ENCODE peak calls at places on chromosomes 1 and 21, in five cellular contexts. Q is H1, E is H9, I is neuronal stem cell, B is mesenchymal stem cell. G is an unnamed sample.

GRCh38 chr1:157371211-157371610 is 181.1 kb downstream of the FCRL5 start:
- DNase-seq in B (no peak), I (no peak), E (no peak), Q (no peak), G (no peak)

GRCh38 chr21:17343055-17343454 is 169.8 kb upstream of the CXADR start:
- DNase-seq in E (no peak), I (peak), B (peak), Q (no peak), G (peak)

GRCh38 chr1:173603056-173603591 is at the start of gene SLC9C2:
- DNase-seq in E (no peak), I (no peak), Q (no peak), B (peak), G (peak)

GRCh38 chr21:16534408-16535099 is 804.8 kb downstream of the USP25 start:
- DNase-seq in Q (no peak), I (no peak), E (no peak), B (no peak), G (no peak)

GRCh38 chr1:57423135-57424131 is at the start of gene DAB1:
- DNase-seq in Q (no peak), E (peak), B (peak), I (peak), G (no peak)

GRCh38 chr1:213507472-213508223 is 456.6 kb downstream of the RPS6KC1 start:
- DNase-seq in I (no peak), E (no peak), B (no peak), Q (peak), G (no peak)

GRCh38 chr21:16169102-16169511 is 439.3 kb downstream of the USP25 start:
- DNase-seq in E (no peak), Q (no peak), B (peak), I (no peak), G (no peak)

GRCh38 chr1:154433161-154433681 is 28.1 kb downstream of the IL6R start:
- DNase-seq in Q (no peak), E (no peak), B (peak), I (no peak), G (peak)

GRCh38 chr21:28334407-28334806 is 658.3 kb downstream of the LTN1 start:
- DNase-seq in Q (no peak), I (no peak), E (no peak), B (no peak), G (no peak)

GRCh38 chr21:36388835-36389234 is 3.6 kb downstream of the CHAF1B start:
- DNase-seq in Q (peak), I (no peak), B (peak), E (peak), G (no peak)

GRCh38 chr1:222627232-222627631 is 9.3 kb downstream of the MIA3 start:
- DNase-seq in E (no peak), B (no peak), Q (no peak), I (no peak), G (no peak)

GRCh38 chr21:33028759-33029511 is 3.2 kb downstream of the OLIG2 start:
- DNase-seq in I (no peak), B (no peak), Q (no peak), E (peak), G (no peak)

GRCh38 chr1:231806623-231807470 is 180.3 kb downstream of the DISC1 start:
- DNase-seq in E (peak), I (peak), B (no peak), Q (peak), G (peak)

GRCh38 chr1:63635681-63636080 is 42.5 kb downstream of the PGM1 start:
- DNase-seq in E (no peak), Q (no peak), I (no peak), B (peak), G (no peak)

GRCh38 chr1:215497516-215497915 is 69.6 kb upstream of the KCTD3 start:
- DNase-seq in E (no peak), Q (no peak), I (peak), B (no peak), G (no peak)

GRCh38 chr21:34956416-34957316 is 92.4 kb downstream of the RUNX1 start:
- DNase-seq in E (no peak), B (no peak), I (no peak), Q (no peak), G (no peak)

GRCh38 chr1:234262007-234262753 is 111.1 kb upstream of the COA6 start:
- DNase-seq in E (no peak), Q (no peak), B (no peak), I (no peak), G (no peak)

GRCh38 chr1:26854953-26855352 is 8.0 kb upstream of the SFN start:
- DNase-seq in Q (no peak), E (no peak), I (no peak), B (no peak), G (no peak)

GRCh38 chr1:153404768-153405167 is 11.6 kb upstream of the S100A7A start:
- DNase-seq in Q (peak), E (peak), I (no peak), B (no peak), G (peak)

GRCh38 chr1:193545171-193545570 is 358.8 kb upstream of the B3GALT2 start:
- DNase-seq in Q (no peak), B (no peak), I (no peak), E (no peak), G (no peak)

GRCh38 chr1:26410706-26411623 is at the start of gene LIN28A:
- DNase-seq in B (no peak), Q (no peak), E (no peak), I (no peak), G (no peak)

GRCh38 chr1:48523541-48523940 is 51.5 kb upstream of the SPATA6 start:
- DNase-seq in B (no peak), Q (no peak), E (no peak), I (no peak), G (no peak)
- H2BK12ac ChIP-seq in B (no peak), Q (no peak), E (no peak), I (no peak), G (no peak)

GRCh38 chr1:60745444-60745843 is 336.9 kb upstream of the NFIA start:
- DNase-seq in E (no peak), B (no peak), I (no peak), Q (no peak), G (no peak)
- H4K8ac ChIP-seq in E (no peak), B (no peak), I (no peak), Q (no peak), G (no peak)

DNA sequence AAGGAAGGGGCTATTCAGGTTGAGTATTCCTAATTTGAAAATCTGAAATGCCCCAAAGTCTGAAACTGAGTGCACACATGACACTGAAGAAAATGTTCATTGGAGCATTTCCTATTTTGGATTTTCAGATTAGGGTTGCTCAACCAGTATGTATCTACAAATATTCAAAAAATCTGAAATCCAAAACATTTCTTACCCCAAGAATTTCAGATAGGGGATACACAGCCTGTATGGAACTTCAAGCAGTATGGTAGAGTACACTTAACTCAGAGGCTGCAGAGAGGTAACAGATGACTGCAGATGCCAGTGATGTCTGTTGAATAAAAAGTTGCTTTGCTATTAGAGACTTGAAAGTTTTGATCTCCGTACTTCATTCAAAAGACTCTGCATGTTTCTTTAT is 19.0 kb downstream of the YTHDF2 start:
- DNase-seq in Q (no peak), B (no peak), I (no peak), E (no peak), G (no peak)
- H2BK5ac ChIP-seq in Q (no peak), B (no peak), I (no peak), E (no peak), G (no peak)

DNA sequence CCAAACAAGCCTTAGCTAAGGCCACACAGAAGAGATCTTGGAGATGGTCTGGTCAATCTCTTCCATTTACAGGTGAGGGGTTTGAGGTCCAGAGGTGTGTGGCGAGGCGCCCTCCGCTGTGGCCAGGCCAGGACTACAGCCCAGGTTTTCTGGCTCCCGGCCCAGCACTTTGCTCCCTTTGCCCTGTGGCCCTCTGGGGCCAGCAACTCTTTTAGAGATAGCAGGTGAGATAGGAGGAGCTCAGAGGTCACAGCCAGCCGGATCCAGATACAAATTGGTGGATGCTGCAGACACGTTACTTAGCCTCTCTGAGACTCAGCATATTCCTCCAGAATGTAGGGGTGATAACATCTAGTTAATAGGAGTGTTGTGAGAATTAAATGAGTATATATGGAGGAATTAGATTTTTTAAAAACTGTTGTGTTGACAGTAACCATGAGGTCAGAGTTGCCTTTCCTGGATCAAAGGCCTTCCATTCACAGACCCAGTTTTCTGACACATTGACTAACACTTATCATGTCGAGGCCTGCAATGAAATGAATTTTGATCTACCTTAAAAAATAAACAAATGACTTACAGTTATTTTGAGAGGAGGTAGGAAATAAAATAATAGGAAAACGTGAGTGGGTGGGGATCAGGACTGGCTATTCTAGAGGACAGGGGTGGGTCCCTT is 16.6 kb downstream of the TEX35 start:
- DNase-seq in I (no peak), Q (no peak), E (peak), B (no peak), G (no peak)
- H2BK12ac ChIP-seq in I (no peak), Q (no peak), E (no peak), B (no peak), G (no peak)

GRCh38 chr1:99849413-99849743 is 783 bp upstream of the AGL start:
- DNase-seq in E (no peak), B (no peak), Q (no peak), I (no peak), G (no peak)
- H4K8ac ChIP-seq in E (no peak), B (peak), Q (peak), I (peak), G (peak)

GRCh38 chr1:171218661-171219060 is 29.6 kb upstream of the FMO1 start:
- DNase-seq in B (no peak), E (peak), I (no peak), Q (no peak), G (peak)
- H2BK5ac ChIP-seq in B (no peak), E (no peak), I (no peak), Q (peak), G (peak)

DNA sequence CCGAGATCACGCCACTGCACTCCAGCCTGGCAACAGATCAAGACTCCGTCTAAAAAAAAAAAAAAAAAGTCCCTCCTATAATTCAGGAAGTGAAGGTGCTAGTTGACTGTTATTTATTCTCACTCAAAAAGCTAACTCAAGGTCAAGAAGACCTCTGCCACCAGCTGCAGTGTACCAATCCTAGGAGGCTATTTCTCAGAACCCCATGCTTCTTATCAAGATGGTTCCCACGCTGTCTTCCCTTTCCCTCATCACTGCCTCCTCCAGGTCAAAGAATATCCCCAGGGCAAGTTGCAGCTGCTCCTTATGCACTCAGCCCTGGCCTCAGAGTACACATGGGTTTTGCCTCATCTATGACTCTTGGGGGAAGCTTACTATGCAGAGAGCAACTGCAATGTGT is 53.6 kb downstream of the RERE start:
- DNase-seq in Q (no peak), E (peak), I (no peak), B (peak), G (peak)
- H2BK12ac ChIP-seq in Q (no peak), E (no peak), I (no peak), B (no peak), G (no peak)

GRCh38 chr1:55428944-55429931 is 214.1 kb upstream of the USP24 start:
- DNase-seq in I (no peak), B (peak), E (peak), Q (peak), G (peak)
- H4K8ac ChIP-seq in I (no peak), B (peak), E (no peak), Q (no peak), G (peak)

DNA sequence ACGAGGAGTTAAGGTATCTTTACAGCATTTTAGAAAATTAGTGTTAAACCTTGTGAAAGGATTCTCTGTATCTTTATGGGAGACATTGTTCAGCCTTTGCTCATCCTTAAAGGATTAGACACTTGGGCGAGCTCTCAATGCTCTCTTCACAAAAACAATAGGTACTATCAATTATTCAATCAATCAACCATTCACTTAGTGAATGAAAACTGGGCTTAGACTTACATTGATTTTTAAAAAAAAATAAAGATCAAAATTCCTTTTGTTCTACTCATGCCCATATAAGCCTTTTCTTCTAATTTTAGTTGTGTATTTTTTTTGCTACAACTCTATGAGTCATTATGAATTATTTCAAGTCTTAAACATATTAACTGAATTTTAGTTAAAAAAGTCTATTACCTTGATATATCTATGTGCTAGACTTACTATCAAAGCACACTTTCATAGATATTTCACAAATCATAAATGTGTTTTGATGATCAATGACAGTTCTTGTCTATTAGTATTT is 181.2 kb downstream of the DPYD start:
- DNase-seq in I (no peak), B (no peak), E (no peak), Q (no peak), G (no peak)
- H2BK5ac ChIP-seq in I (no peak), B (no peak), E (no peak), Q (no peak), G (no peak)

DNA sequence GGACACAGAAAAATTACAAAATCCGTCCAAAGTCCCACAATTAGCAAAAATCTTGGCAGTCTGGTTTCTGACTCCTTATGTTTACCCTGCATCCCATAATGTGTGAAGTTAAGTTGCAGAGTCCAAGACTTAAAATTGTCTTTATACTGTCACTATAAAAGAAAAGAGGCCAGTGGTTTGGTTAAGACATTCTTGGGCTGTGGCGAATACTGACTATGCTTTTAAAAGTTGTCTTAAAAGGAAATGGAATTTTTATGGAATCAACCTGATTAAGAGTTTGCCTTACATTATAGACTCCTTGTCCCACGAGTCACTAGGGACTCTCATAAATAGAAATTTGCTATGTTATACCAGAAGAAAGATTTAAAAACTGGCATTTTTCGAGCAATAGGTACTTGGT is 31.6 kb downstream of the NTNG1 start:
- DNase-seq in B (no peak), E (no peak), Q (no peak), I (no peak), G (no peak)
- H2BK12ac ChIP-seq in B (no peak), E (no peak), Q (no peak), I (no peak), G (no peak)